ENCODE peak calls at places on chromosome 22, in nine cellular contexts. Y, L, M, S, A, C, X, I and R are unnamed samples.

GRCh38 chr22:45053571-45053970 is 43.8 kb upstream of the PHF21B start:
- DNase-seq in Y (no peak), L (no peak), M (no peak), S (no peak), A (no peak), C (no peak), X (no peak), I (no peak), R (no peak)

GRCh38 chr22:37069319-37069718 is 17.8 kb downstream of the KCTD17 start:
- DNase-seq in Y (no peak), L (no peak), M (no peak), S (no peak), A (no peak), C (no peak), X (no peak), I (no peak), R (no peak)

GRCh38 chr22:30876925-30877553 is 91.5 kb downstream of the MORC2 start:
- DNase-seq in Y (no peak), L (no peak), M (no peak), S (no peak), A (peak; percentile 5), C (peak; percentile 67), X (peak; percentile 65), I (no peak), R (no peak)

GRCh38 chr22:45105281-45105700 is 58.4 kb upstream of the NUP50 start:
- DNase-seq in Y (no peak), L (peak; percentile 46), M (no peak), S (no peak), A (peak; percentile 95), C (no peak), X (peak; percentile 96), I (peak; percentile 35), R (no peak)

GRCh38 chr22:20526628-20527355 is 19.4 kb downstream of the MED15 start:
- DNase-seq in Y (no peak), L (peak; percentile 88), M (no peak), S (no peak), A (no peak), C (no peak), X (peak; percentile 77), I (peak; percentile 42), R (no peak)

GRCh38 chr22:30705710-30706651 is 11.3 kb downstream of the OSBP2 start:
- DNase-seq in Y (peak; percentile 22), L (peak; percentile 63), M (no peak), S (no peak), A (peak; percentile 93), C (peak; percentile 69), X (no peak), I (no peak), R (no peak)

GRCh38 chr22:40218723-40219294 is 41.1 kb downstream of the TNRC6B start:
- DNase-seq in Y (no peak), L (no peak), M (no peak), S (no peak), A (no peak), C (no peak), X (peak; percentile 26), I (no peak), R (no peak)

GRCh38 chr22:29003975-29004646 is 57.5 kb downstream of the C22orf31 start:
- DNase-seq in Y (no peak), L (no peak), M (no peak), S (no peak), A (no peak), C (no peak), X (no peak), I (no peak), R (no peak)

GRCh38 chr22:36930041-36930935 is 16.9 kb downstream of the CSF2RB start:
- DNase-seq in Y (no peak), L (no peak), M (no peak), S (no peak), A (no peak), C (no peak), X (no peak), I (no peak), R (no peak)

GRCh38 chr22:48276933-48277867 is 1514.8 kb downstream of the TBC1D22A start:
- DNase-seq in Y (no peak), L (no peak), M (no peak), S (no peak), A (no peak), C (no peak), X (no peak), I (no peak), R (no peak)

GRCh38 chr22:41288245-41288946 is 2.4 kb upstream of the RANGAP1 start:
- DNase-seq in Y (no peak), L (peak; percentile 84), M (no peak), S (no peak), A (no peak), C (no peak), X (peak; percentile 71), I (peak; percentile 79), R (no peak)

GRCh38 chr22:49548356-49549202 is 279.1 kb downstream of the BRD1 start:
- DNase-seq in Y (no peak), L (no peak), M (no peak), S (no peak), A (no peak), C (no peak), X (no peak), I (no peak), R (no peak)

GRCh38 chr22:23565942-23566715 is 14.0 kb downstream of the IGLL1 start:
- DNase-seq in Y (peak; percentile 32), L (no peak), M (no peak), S (no peak), A (no peak), C (no peak), X (no peak), I (no peak), R (no peak)

GRCh38 chr22:49025791-49026475 is 801.7 kb downstream of the BRD1 start:
- DNase-seq in Y (no peak), L (no peak), M (no peak), S (no peak), A (no peak), C (no peak), X (no peak), I (no peak), R (no peak)

GRCh38 chr22:17846326-17846992 is 72.2 kb upstream of the BID start:
- DNase-seq in Y (no peak), L (peak; percentile 4), M (no peak), S (no peak), A (peak; percentile 49), C (no peak), X (peak; percentile 19), I (no peak), R (no peak)

GRCh38 chr22:20495861-20496681 is 476 bp upstream of the KLHL22 start:
- DNase-seq in Y (peak; percentile 79), L (peak; percentile 59), M (peak; percentile 81), S (peak; percentile 85), A (no peak), C (peak; percentile 90), X (peak; percentile 94), I (peak; percentile 86), R (peak; percentile 57)